ENCODE peak calls at places on chromosomes 2 and 18, in ten cellular contexts. M, G, Z, F, J, X, T, S, K and D are unnamed samples.
A peak's percentile ranks its signal among the peaks of the same experiment; 100 is the strongest.

GRCh38 chr2:191863988-191864387 is 17.1 kb upstream of the CAVIN2 start:
- DNase-seq in J (no peak), G (no peak), M (no peak), F (no peak), K (no peak), S (no peak), T (no peak), X (no peak), Z (no peak), D (no peak)

GRCh38 chr2:65639156-65639876 is 206.9 kb upstream of the SPRED2 start:
- DNase-seq in X (no peak), F (no peak), J (no peak), M (no peak), T (no peak), Z (peak; percentile 67), G (no peak), K (no peak), S (no peak), D (no peak)

GRCh38 chr18:27130029-27130428 is 55.1 kb downstream of the CHST9 start:
- DNase-seq in M (no peak), X (no peak), K (no peak), Z (no peak), G (no peak), T (no peak), F (no peak), S (no peak), J (no peak), D (no peak)

GRCh38 chr18:44290366-44290855 is 390.3 kb upstream of the SETBP1 start:
- DNase-seq in J (no peak), X (no peak), G (no peak), K (no peak), F (no peak), M (no peak), S (no peak), T (no peak), Z (no peak), D (no peak)

GRCh38 chr2:151357359-151357758 is at the start of gene TNFAIP6:
- DNase-seq in F (no peak), M (no peak), G (no peak), T (no peak), K (peak; percentile 8), J (no peak), Z (no peak), X (no peak), S (no peak), D (no peak)

GRCh38 chr18:10329116-10329515 is 125.3 kb upstream of the APCDD1 start:
- DNase-seq in F (no peak), Z (no peak), K (no peak), J (no peak), M (no peak), G (no peak), T (no peak), S (no peak), X (no peak), D (no peak)

GRCh38 chr2:112870851-112871830 is 34.6 kb upstream of the IL1B start:
- DNase-seq in J (no peak), X (no peak), T (no peak), M (no peak), F (no peak), S (no peak), G (no peak), K (no peak), Z (no peak), D (no peak)

GRCh38 chr2:110948027-110948687 is 172.6 kb upstream of the BCL2L11 start:
- DNase-seq in G (no peak), S (peak; percentile 16), J (no peak), X (no peak), T (peak; percentile 11), Z (no peak), M (no peak), K (no peak), F (no peak), D (no peak)

GRCh38 chr2:40516604-40517003 is 64.7 kb upstream of the SLC8A1 start:
- DNase-seq in G (no peak), K (no peak), S (no peak), J (no peak), X (no peak), F (no peak), Z (no peak), T (no peak), M (no peak), D (no peak)

GRCh38 chr2:40512246-40512645 is 60.4 kb upstream of the SLC8A1 start:
- DNase-seq in Z (no peak), K (no peak), M (no peak), G (no peak), T (no peak), X (peak; percentile 47), S (no peak), F (no peak), J (no peak), D (peak; percentile 7)

GRCh38 chr2:40507429-40507828 is 55.5 kb upstream of the SLC8A1 start:
- DNase-seq in X (no peak), M (no peak), T (no peak), Z (no peak), F (no peak), G (no peak), S (no peak), J (no peak), K (no peak), D (no peak)

DNA sequence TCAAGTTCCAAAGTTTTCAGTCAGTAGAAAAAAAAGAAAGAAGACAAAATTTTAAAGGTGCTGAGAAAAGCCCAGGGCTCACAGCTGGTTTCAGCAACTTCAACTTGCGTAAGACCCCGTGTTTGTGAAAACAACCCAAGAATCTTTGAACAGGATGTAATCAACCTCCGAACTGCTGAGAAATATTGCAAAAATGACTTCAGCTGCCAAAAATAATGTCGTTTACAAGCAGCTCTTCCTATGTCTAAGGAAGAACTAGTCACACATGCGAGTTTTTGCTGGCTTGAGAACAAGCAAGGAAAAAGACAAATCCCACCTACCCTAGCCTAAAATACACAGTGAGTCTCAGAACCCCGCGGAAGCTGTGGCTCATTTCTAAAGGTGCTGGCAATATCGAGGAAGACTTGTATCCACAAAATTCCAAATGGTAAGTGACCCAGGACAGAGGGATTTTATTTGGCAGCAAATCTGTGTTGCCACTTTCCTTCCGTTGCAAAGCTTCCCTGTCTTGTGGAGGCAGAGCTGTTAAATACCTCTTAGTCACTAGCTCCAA is 59.8 kb upstream of the SLC8A1 start:
- DNase-seq in J (no peak), S (peak; percentile 14), G (no peak), F (no peak), T (peak; percentile 4), M (no peak), X (peak; percentile 29), Z (peak; percentile 80), K (no peak), D (no peak)
- TF ChIP-seq POLR2A in J (no peak), S (no peak), G (no peak), F (no peak), T (no peak), M (no peak), X (no peak), Z (no peak), K (no peak), D (no peak)

GRCh38 chr2:170973492-170974303 is 44.6 kb downstream of the GORASP2 start:
- DNase-seq in F (peak; percentile 94), M (peak; percentile 62), K (peak; percentile 87), Z (peak; percentile 92), J (peak; percentile 95), S (peak; percentile 91), X (peak; percentile 82), T (peak; percentile 93), G (peak; percentile 99), D (peak; percentile 80)
- TF ChIP-seq POLR2A in F (peak; percentile 42), M (no peak), K (peak; percentile 63), Z (no peak), J (no peak), S (peak; percentile 49), X (no peak), T (peak; percentile 56), G (peak; percentile 77), D (no peak)

DNA sequence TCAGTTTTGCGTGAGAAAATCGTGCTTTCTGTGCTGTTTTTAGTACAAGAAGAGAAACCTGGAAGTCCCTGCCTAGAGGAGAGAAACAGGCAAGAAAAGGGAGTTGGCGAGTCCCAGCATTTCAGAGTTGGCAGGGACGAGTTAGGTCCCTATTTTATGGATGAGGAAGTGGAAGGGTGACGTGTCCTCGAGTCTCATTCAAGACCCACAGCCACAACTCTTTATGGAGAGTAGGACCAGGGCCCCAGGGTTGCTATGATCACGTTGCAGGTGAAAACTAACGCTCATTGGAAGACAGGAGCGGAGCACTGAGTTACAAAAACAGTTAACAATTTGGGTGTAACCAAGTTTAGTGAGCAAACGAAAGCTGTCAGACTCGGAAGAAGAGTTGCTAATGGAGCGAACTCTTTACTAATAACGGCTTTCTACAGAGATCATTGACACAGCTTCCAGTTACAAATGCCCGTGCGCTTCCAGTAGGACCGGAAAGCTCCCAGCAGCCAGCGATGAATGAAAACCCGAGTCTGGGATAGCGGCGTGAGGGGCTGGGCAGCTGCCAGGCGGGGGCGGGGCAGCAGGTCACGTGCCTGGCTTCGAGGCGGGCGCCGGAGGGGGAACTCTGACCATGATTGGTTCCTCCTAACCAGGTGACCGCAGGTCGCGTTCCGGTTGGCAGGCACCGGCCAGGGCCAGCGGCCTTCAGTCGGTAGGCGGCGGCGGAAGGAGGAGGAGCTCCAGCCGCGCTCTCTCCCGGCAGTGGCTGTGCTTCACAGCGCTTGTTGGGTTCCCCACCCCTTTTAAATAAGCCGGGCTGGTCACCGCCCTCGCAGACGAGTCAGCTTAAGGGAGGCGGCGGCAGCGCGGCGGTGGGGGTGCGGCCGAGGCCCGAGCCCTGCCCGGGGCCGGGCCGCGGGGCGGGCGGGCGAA is at the start of gene CCNYL1:
- DNase-seq in G (peak; percentile 99), X (peak; percentile 100), F (peak; percentile 99), T (peak; percentile 99), M (peak; percentile 97), S (peak; percentile 99), Z (peak; percentile 100), J (peak; percentile 99), K (peak; percentile 99), D (peak; percentile 94)
- TF ChIP-seq POLR2A in G (peak; percentile 77), X (peak; percentile 59), F (peak; percentile 71), T (peak; percentile 86), M (peak; percentile 58), S (peak; percentile 76), Z (peak; percentile 69), J (peak; percentile 19), K (peak; percentile 41), D (peak; percentile 70)

GRCh38 chr2:215752436-215752835 is 260.9 kb downstream of the MREG start:
- DNase-seq in T (no peak), J (no peak), M (no peak), G (no peak), Z (no peak), S (no peak), F (no peak), K (no peak), X (no peak), D (no peak)

GRCh38 chr2:215755651-215756350 is 257.6 kb downstream of the MREG start:
- DNase-seq in Z (no peak), F (no peak), K (no peak), M (no peak), X (no peak), G (no peak), S (no peak), J (no peak), T (no peak), D (no peak)

GRCh38 chr2:215754546-215754945 is 258.8 kb downstream of the MREG start:
- DNase-seq in X (no peak), T (no peak), Z (no peak), G (no peak), J (no peak), S (no peak), F (no peak), M (no peak), K (no peak), D (no peak)

GRCh38 chr2:215751911-215752272 is 261.5 kb downstream of the MREG start:
- DNase-seq in G (no peak), S (no peak), X (no peak), M (no peak), Z (no peak), K (no peak), J (no peak), F (no peak), T (no peak), D (no peak)

GRCh38 chr2:215753808-215754207 is 259.5 kb downstream of the MREG start:
- DNase-seq in M (no peak), G (no peak), F (no peak), K (no peak), S (no peak), Z (no peak), J (no peak), T (no peak), X (no peak), D (no peak)
- TF ChIP-seq POLR2A in M (no peak), G (no peak), F (no peak), K (no peak), S (no peak), Z (no peak), J (no peak), T (no peak), X (no peak), D (no peak)